ENCODE peak calls at places on chromosomes 7 and 10, in seven cellular contexts. One of them, this sample, is unnamed.

GRCh38 chr7:47227762-47228177 is 354.1 kb downstream of the TNS3 start:
- DNase-seq in dorsolateral prefrontal cortex: no peak
- DNase-seq in suprapubic skin: no peak
- DNase-seq in H1: no peak
- DNase-seq in gastrocnemius medialis: no peak
- DNase-seq in esophagus squamous epithelium: no peak
- DNase-seq in GM12865: peak
- DNase-seq in this sample: peak

GRCh38 chr7:29921404-29922010 is 68.1 kb downstream of the SCRN1 start:
- DNase-seq in esophagus squamous epithelium: no peak
- DNase-seq in suprapubic skin: no peak
- DNase-seq in gastrocnemius medialis: peak
- DNase-seq in dorsolateral prefrontal cortex: no peak
- DNase-seq in GM12865: peak
- DNase-seq in H1: peak
- DNase-seq in this sample: peak

GRCh38 chr10:86139066-86139657 is 227.4 kb downstream of the GRID1 start:
- DNase-seq in gastrocnemius medialis: no peak
- DNase-seq in H1: peak
- DNase-seq in suprapubic skin: no peak
- DNase-seq in dorsolateral prefrontal cortex: peak
- DNase-seq in GM12865: peak
- DNase-seq in esophagus squamous epithelium: no peak
- DNase-seq in this sample: no peak

GRCh38 chr10:92181575-92181974 is 109.3 kb downstream of the CPEB3 start:
- DNase-seq in dorsolateral prefrontal cortex: no peak
- DNase-seq in suprapubic skin: no peak
- DNase-seq in GM12865: peak
- DNase-seq in esophagus squamous epithelium: no peak
- DNase-seq in H1: no peak
- DNase-seq in gastrocnemius medialis: no peak
- DNase-seq in this sample: peak

GRCh38 chr10:43361532-43362190 is 9.8 kb upstream of the FXYD4 start:
- DNase-seq in H1: no peak
- DNase-seq in dorsolateral prefrontal cortex: no peak
- DNase-seq in suprapubic skin: no peak
- DNase-seq in esophagus squamous epithelium: no peak
- DNase-seq in gastrocnemius medialis: no peak
- DNase-seq in GM12865: no peak
- DNase-seq in this sample: no peak

GRCh38 chr10:112732277-112732891 is 217.7 kb upstream of the TCF7L2 start:
- DNase-seq in GM12865: no peak
- DNase-seq in esophagus squamous epithelium: no peak
- DNase-seq in suprapubic skin: no peak
- DNase-seq in H1: no peak
- DNase-seq in gastrocnemius medialis: no peak
- DNase-seq in dorsolateral prefrontal cortex: no peak
- DNase-seq in this sample: no peak

GRCh38 chr10:122422266-122422980 is 32.0 kb upstream of the ARMS2 start:
- DNase-seq in GM12865: no peak
- DNase-seq in suprapubic skin: no peak
- DNase-seq in esophagus squamous epithelium: no peak
- DNase-seq in gastrocnemius medialis: no peak
- DNase-seq in dorsolateral prefrontal cortex: no peak
- DNase-seq in H1: no peak
- DNase-seq in this sample: no peak

GRCh38 chr10:36345770-36346169 is 703.7 kb upstream of the FZD8 start:
- DNase-seq in suprapubic skin: no peak
- DNase-seq in dorsolateral prefrontal cortex: no peak
- DNase-seq in GM12865: no peak
- DNase-seq in gastrocnemius medialis: no peak
- DNase-seq in H1: no peak
- DNase-seq in esophagus squamous epithelium: no peak
- DNase-seq in this sample: no peak

GRCh38 chr7:111090834-111091233 is at the start of gene LRRN3:
- DNase-seq in H1: no peak
- DNase-seq in suprapubic skin: no peak
- DNase-seq in dorsolateral prefrontal cortex: peak
- DNase-seq in esophagus squamous epithelium: no peak
- DNase-seq in GM12865: no peak
- DNase-seq in gastrocnemius medialis: peak
- DNase-seq in this sample: peak

GRCh38 chr7:2195403-2196246 is 37.1 kb downstream of the MAD1L1 start:
- DNase-seq in suprapubic skin: no peak
- DNase-seq in H1: no peak
- DNase-seq in dorsolateral prefrontal cortex: peak
- DNase-seq in esophagus squamous epithelium: no peak
- DNase-seq in GM12865: no peak
- DNase-seq in gastrocnemius medialis: peak
- DNase-seq in this sample: no peak

GRCh38 chr10:37812290-37812689 is 45.1 kb downstream of the ZNF248 start:
- DNase-seq in GM12865: no peak
- DNase-seq in H1: no peak
- DNase-seq in dorsolateral prefrontal cortex: no peak
- DNase-seq in suprapubic skin: no peak
- DNase-seq in esophagus squamous epithelium: no peak
- DNase-seq in gastrocnemius medialis: no peak
- DNase-seq in this sample: peak

GRCh38 chr7:25846722-25847121 is 305.3 kb upstream of the NFE2L3 start:
- DNase-seq in H1: no peak
- DNase-seq in suprapubic skin: peak
- DNase-seq in gastrocnemius medialis: peak
- DNase-seq in GM12865: no peak
- DNase-seq in dorsolateral prefrontal cortex: no peak
- DNase-seq in esophagus squamous epithelium: no peak
- DNase-seq in this sample: peak

GRCh38 chr10:125396651-125397050 is 236.3 kb upstream of the CTBP2 start:
- DNase-seq in esophagus squamous epithelium: no peak
- DNase-seq in GM12865: no peak
- DNase-seq in dorsolateral prefrontal cortex: no peak
- DNase-seq in suprapubic skin: no peak
- DNase-seq in H1: no peak
- DNase-seq in gastrocnemius medialis: no peak
- DNase-seq in this sample: peak

GRCh38 chr10:33248638-33249037 is 85.8 kb downstream of the NRP1 start:
- DNase-seq in gastrocnemius medialis: no peak
- DNase-seq in esophagus squamous epithelium: no peak
- DNase-seq in dorsolateral prefrontal cortex: no peak
- DNase-seq in GM12865: peak
- DNase-seq in suprapubic skin: no peak
- DNase-seq in H1: no peak
- DNase-seq in this sample: peak

GRCh38 chr7:68706291-68706690 is 892.0 kb upstream of the AUTS2 start:
- DNase-seq in dorsolateral prefrontal cortex: no peak
- DNase-seq in esophagus squamous epithelium: no peak
- DNase-seq in H1: no peak
- DNase-seq in gastrocnemius medialis: no peak
- DNase-seq in suprapubic skin: no peak
- DNase-seq in GM12865: no peak
- DNase-seq in this sample: peak

GRCh38 chr7:101644879-101645278 is 15.8 kb upstream of the MYL10 start:
- DNase-seq in gastrocnemius medialis: no peak
- DNase-seq in dorsolateral prefrontal cortex: no peak
- DNase-seq in GM12865: no peak
- DNase-seq in suprapubic skin: no peak
- DNase-seq in H1: no peak
- DNase-seq in esophagus squamous epithelium: no peak
- DNase-seq in this sample: peak

GRCh38 chr10:29140991-29141390 is 147.9 kb upstream of the LYZL1 start:
- DNase-seq in dorsolateral prefrontal cortex: no peak
- DNase-seq in GM12865: no peak
- DNase-seq in gastrocnemius medialis: no peak
- DNase-seq in suprapubic skin: no peak
- DNase-seq in H1: no peak
- DNase-seq in esophagus squamous epithelium: no peak
- DNase-seq in this sample: peak

GRCh38 chr10:11379771-11380170 is 231.7 kb downstream of the USP6NL start:
- DNase-seq in GM12865: no peak
- DNase-seq in gastrocnemius medialis: no peak
- DNase-seq in suprapubic skin: no peak
- DNase-seq in H1: no peak
- DNase-seq in esophagus squamous epithelium: no peak
- DNase-seq in dorsolateral prefrontal cortex: no peak
- DNase-seq in this sample: no peak

GRCh38 chr7:55469271-55469681 is 103.0 kb downstream of the VOPP1 start:
- DNase-seq in GM12865: no peak
- DNase-seq in gastrocnemius medialis: no peak
- DNase-seq in esophagus squamous epithelium: no peak
- DNase-seq in dorsolateral prefrontal cortex: peak
- DNase-seq in suprapubic skin: no peak
- DNase-seq in H1: no peak
- DNase-seq in this sample: no peak

GRCh38 chr7:158782638-158783490 is 46.4 kb downstream of the ESYT2 start:
- DNase-seq in H1: no peak
- DNase-seq in esophagus squamous epithelium: no peak
- DNase-seq in suprapubic skin: peak
- DNase-seq in dorsolateral prefrontal cortex: no peak
- DNase-seq in GM12865: no peak
- DNase-seq in gastrocnemius medialis: peak
- DNase-seq in this sample: peak

GRCh38 chr10:35274511-35275060 is 61.7 kb upstream of the CCNY start:
- DNase-seq in suprapubic skin: no peak
- DNase-seq in dorsolateral prefrontal cortex: no peak
- DNase-seq in gastrocnemius medialis: no peak
- DNase-seq in H1: no peak
- DNase-seq in esophagus squamous epithelium: no peak
- DNase-seq in GM12865: no peak
- DNase-seq in this sample: no peak

GRCh38 chr10:14186245-14186644 is 144.5 kb downstream of the FRMD4A start:
- DNase-seq in suprapubic skin: no peak
- DNase-seq in dorsolateral prefrontal cortex: no peak
- DNase-seq in H1: no peak
- DNase-seq in esophagus squamous epithelium: no peak
- DNase-seq in gastrocnemius medialis: no peak
- DNase-seq in GM12865: peak
- DNase-seq in this sample: peak
- TF ChIP-seq CTCF in suprapubic skin: peak
- TF ChIP-seq CTCF in dorsolateral prefrontal cortex: no peak
- TF ChIP-seq CTCF in H1: no peak
- TF ChIP-seq CTCF in esophagus squamous epithelium: no peak
- TF ChIP-seq CTCF in gastrocnemius medialis: no peak
- TF ChIP-seq CTCF in GM12865: peak
- TF ChIP-seq CTCF in this sample: peak

GRCh38 chr10:69428138-69428537 is 11.4 kb upstream of the TACR2 start:
- DNase-seq in esophagus squamous epithelium: no peak
- DNase-seq in GM12865: no peak
- DNase-seq in gastrocnemius medialis: no peak
- DNase-seq in H1: no peak
- DNase-seq in dorsolateral prefrontal cortex: no peak
- DNase-seq in suprapubic skin: peak
- DNase-seq in this sample: no peak
- H3K4me3 ChIP-seq in esophagus squamous epithelium: no peak
- H3K4me3 ChIP-seq in GM12865: no peak
- H3K4me3 ChIP-seq in gastrocnemius medialis: no peak
- H3K4me3 ChIP-seq in H1: no peak
- H3K4me3 ChIP-seq in dorsolateral prefrontal cortex: no peak
- H3K4me3 ChIP-seq in suprapubic skin: no peak
- H3K4me3 ChIP-seq in this sample: no peak

GRCh38 chr7:128954150-128954549 is 16.4 kb downstream of the IRF5 start:
- DNase-seq in H1: no peak
- DNase-seq in suprapubic skin: no peak
- DNase-seq in GM12865: no peak
- DNase-seq in esophagus squamous epithelium: no peak
- DNase-seq in gastrocnemius medialis: no peak
- DNase-seq in dorsolateral prefrontal cortex: no peak
- DNase-seq in this sample: no peak
- TF ChIP-seq CTCF in H1: no peak
- TF ChIP-seq CTCF in suprapubic skin: no peak
- TF ChIP-seq CTCF in GM12865: no peak
- TF ChIP-seq CTCF in esophagus squamous epithelium: no peak
- TF ChIP-seq CTCF in gastrocnemius medialis: no peak
- TF ChIP-seq CTCF in dorsolateral prefrontal cortex: no peak
- TF ChIP-seq CTCF in this sample: no peak

GRCh38 chr10:24952146-24952700 is at the start of gene PRTFDC1:
- DNase-seq in dorsolateral prefrontal cortex: peak
- DNase-seq in suprapubic skin: peak
- DNase-seq in H1: no peak
- DNase-seq in esophagus squamous epithelium: no peak
- DNase-seq in gastrocnemius medialis: no peak
- DNase-seq in GM12865: peak
- DNase-seq in this sample: no peak
- H3K4me3 ChIP-seq in dorsolateral prefrontal cortex: peak
- H3K4me3 ChIP-seq in suprapubic skin: peak
- H3K4me3 ChIP-seq in H1: peak
- H3K4me3 ChIP-seq in esophagus squamous epithelium: peak
- H3K4me3 ChIP-seq in gastrocnemius medialis: peak
- H3K4me3 ChIP-seq in GM12865: peak
- H3K4me3 ChIP-seq in this sample: peak

GRCh38 chr10:95430231-95430951 is 130.8 kb downstream of the SORBS1 start:
- DNase-seq in GM12865: peak
- DNase-seq in dorsolateral prefrontal cortex: no peak
- DNase-seq in suprapubic skin: peak
- DNase-seq in esophagus squamous epithelium: no peak
- DNase-seq in gastrocnemius medialis: peak
- DNase-seq in H1: no peak
- DNase-seq in this sample: peak
- TF ChIP-seq CTCF in GM12865: peak
- TF ChIP-seq CTCF in dorsolateral prefrontal cortex: peak
- TF ChIP-seq CTCF in suprapubic skin: peak
- TF ChIP-seq CTCF in esophagus squamous epithelium: peak
- TF ChIP-seq CTCF in gastrocnemius medialis: peak
- TF ChIP-seq CTCF in H1: peak
- TF ChIP-seq CTCF in this sample: peak